ENCODE peak calls at places on chromosomes 3 and 15, in nine cellular contexts. X is aorta, D is neural crest cell, T is upper lobe of right lung, C is osteocyte, Z is mesothelial cell of epicardium, M is T-cell, O is thoracic aorta, E is Peyer's patch. U is an unnamed sample.
A peak's percentile ranks its signal among the peaks of the same experiment; 100 is the strongest.

GRCh38 chr3:28835751-28836150 is 445.1 kb upstream of the RBMS3 start:
- DNase-seq in T (peak; percentile 50), Z (no peak), X (peak; percentile 77), O (no peak), E (no peak), C (no peak), D (no peak), M (no peak), U (no peak)

GRCh38 chr3:177589921-177590336 is 392.6 kb upstream of the TBL1XR1 start:
- DNase-seq in O (no peak), X (no peak), E (no peak), Z (no peak), T (no peak), C (no peak), D (no peak), M (no peak), U (no peak)

GRCh38 chr3:53645754-53646153 is 151.3 kb downstream of the CACNA1D start:
- DNase-seq in E (no peak), D (no peak), O (no peak), C (no peak), M (no peak), X (no peak), Z (no peak), T (no peak), U (no peak)

GRCh38 chr3:130480736-130481135 is 36.2 kb upstream of the COL6A6 start:
- DNase-seq in C (no peak), T (no peak), O (no peak), E (no peak), Z (no peak), X (no peak), D (peak; percentile 3), M (no peak), U (no peak)

GRCh38 chr3:33032937-33033336 is 64.0 kb downstream of the GLB1 start:
- DNase-seq in M (no peak), D (no peak), E (no peak), T (no peak), Z (no peak), C (no peak), O (no peak), X (no peak), U (no peak)

GRCh38 chr3:39287859-39288221 is 8.0 kb upstream of the CX3CR1 start:
- DNase-seq in X (no peak), M (no peak), C (no peak), Z (no peak), E (no peak), O (no peak), T (no peak), D (no peak), U (no peak)

GRCh38 chr15:58426501-58426900 is 5.3 kb upstream of the LIPC start:
- DNase-seq in M (no peak), C (no peak), D (no peak), E (no peak), X (no peak), T (no peak), O (no peak), Z (no peak), U (no peak)

GRCh38 chr15:74228723-74229081 is 7.4 kb upstream of the CCDC33 start:
- DNase-seq in Z (no peak), T (no peak), E (no peak), C (no peak), D (no peak), X (no peak), O (no peak), M (no peak), U (no peak)

GRCh38 chr3:125267460-125267859 is 54.9 kb upstream of the SLC12A8 start:
- DNase-seq in C (no peak), D (no peak), E (no peak), M (no peak), X (no peak), Z (no peak), O (no peak), T (no peak), U (no peak)

GRCh38 chr15:73965094-73965729 is 26.9 kb downstream of the STOML1 start:
- DNase-seq in T (peak; percentile 58), X (peak; percentile 68), E (peak; percentile 48), Z (no peak), M (no peak), O (no peak), D (no peak), C (no peak), U (no peak)